ENCODE peak calls at places on chromosome 15, in five cellular contexts. C is upper lobe of left lung, X is K562, P is A549, Q is HepG2. Z is an unnamed sample.

GRCh38 chr15:57533062-57533735 is 58.5 kb upstream of the MYZAP start:
- ATAC-seq in C (no peak), X (no peak), P (no peak), Q (no peak), Z (no peak)

GRCh38 chr15:39618063-39618823 is 37.4 kb downstream of the THBS1 start:
- ATAC-seq in C (no peak), X (no peak), P (no peak), Q (no peak), Z (no peak)

GRCh38 chr15:93428807-93429351 is 339.9 kb upstream of the RGMA start:
- ATAC-seq in C (no peak), X (no peak), P (no peak), Q (no peak), Z (no peak)

GRCh38 chr15:94745371-94745770 is 514.0 kb downstream of the MCTP2 start:
- ATAC-seq in C (no peak), X (no peak), P (no peak), Q (no peak), Z (no peak)

GRCh38 chr15:41971893-41972340 is 440 bp downstream of the EHD4 start:
- ATAC-seq in C (no peak), X (peak; percentile 65), P (peak; percentile 63), Q (peak; percentile 51), Z (peak; percentile 23)

GRCh38 chr15:69685524-69686452 is 233.2 kb downstream of the RPLP1 start:
- ATAC-seq in C (peak; percentile 91), X (no peak), P (no peak), Q (no peak), Z (no peak)

GRCh38 chr15:45457215-45457614 is 65.3 kb downstream of the SLC30A4 start:
- ATAC-seq in C (no peak), X (no peak), P (peak; percentile 14), Q (peak; percentile 7), Z (no peak)

GRCh38 chr15:67862771-67863441 is 23.1 kb upstream of the RNU6-1 start:
- ATAC-seq in C (no peak), X (peak; percentile 24), P (peak; percentile 21), Q (peak; percentile 31), Z (no peak)

GRCh38 chr15:85606721-85607120 is 188.0 kb downstream of the KLHL25 start:
- ATAC-seq in C (no peak), X (no peak), P (no peak), Q (no peak), Z (no peak)

GRCh38 chr15:41263891-41264351 is 32.9 kb downstream of the CHP1 start:
- ATAC-seq in C (no peak), X (no peak), P (no peak), Q (no peak), Z (no peak)

GRCh38 chr15:49094923-49095322 is 48.7 kb upstream of the SECISBP2L start:
- ATAC-seq in C (no peak), X (no peak), P (no peak), Q (no peak), Z (no peak)

GRCh38 chr15:33278816-33279612 is 31.8 kb upstream of the RYR3 start:
- ATAC-seq in C (no peak), X (no peak), P (peak; percentile 98), Q (no peak), Z (no peak)

GRCh38 chr15:63972801-63973200 is 73.5 kb downstream of the DAPK2 start:
- ATAC-seq in C (no peak), X (no peak), P (no peak), Q (no peak), Z (no peak)
- TF ChIP-seq EP300 in C (no peak), X (no peak), P (no peak), Q (no peak), Z (no peak)

GRCh38 chr15:72135719-72136118 is 17.5 kb downstream of the SENP8 start:
- ATAC-seq in C (no peak), X (no peak), P (peak; percentile 53), Q (no peak), Z (no peak)
- TF ChIP-seq EP300 in C (no peak), X (no peak), P (no peak), Q (no peak), Z (no peak)

DNA sequence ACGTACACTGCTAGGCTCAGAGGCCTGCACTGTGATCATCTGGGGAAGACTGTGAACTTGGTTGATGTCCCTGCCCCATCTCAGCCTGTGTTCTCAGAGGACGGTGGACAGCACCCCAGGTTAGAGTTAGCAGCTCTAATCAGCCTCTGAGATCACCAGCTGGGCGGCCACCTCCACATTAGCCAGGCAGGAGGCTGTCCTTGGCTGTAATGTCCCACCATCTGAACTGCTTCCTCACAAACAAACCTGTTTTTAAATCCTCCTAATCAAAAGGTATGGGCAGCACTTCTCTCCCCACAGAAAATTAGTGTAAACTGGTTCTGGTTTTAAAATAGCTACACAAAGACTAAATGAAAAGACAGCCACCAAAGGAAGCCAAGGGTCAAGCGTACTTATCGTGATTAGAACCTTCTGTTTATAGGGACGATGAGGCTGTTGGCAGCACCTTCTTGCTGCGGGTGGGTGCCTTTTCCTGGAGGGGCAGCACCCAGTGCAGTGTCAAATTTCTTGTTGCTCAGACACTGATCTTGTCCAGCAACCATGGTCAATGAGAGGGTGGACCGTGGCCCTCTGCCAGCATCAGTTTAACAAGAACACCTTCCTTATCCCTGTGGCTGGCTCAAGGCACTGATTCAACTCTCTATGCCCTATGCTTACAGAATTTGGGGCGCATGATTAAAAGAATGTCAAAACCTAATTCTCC is 24.6 kb downstream of the ACSBG1 start:
- ATAC-seq in C (no peak), X (no peak), P (no peak), Q (no peak), Z (no peak)
- TF ChIP-seq EP300 in C (no peak), X (no peak), P (no peak), Q (no peak), Z (no peak)

DNA sequence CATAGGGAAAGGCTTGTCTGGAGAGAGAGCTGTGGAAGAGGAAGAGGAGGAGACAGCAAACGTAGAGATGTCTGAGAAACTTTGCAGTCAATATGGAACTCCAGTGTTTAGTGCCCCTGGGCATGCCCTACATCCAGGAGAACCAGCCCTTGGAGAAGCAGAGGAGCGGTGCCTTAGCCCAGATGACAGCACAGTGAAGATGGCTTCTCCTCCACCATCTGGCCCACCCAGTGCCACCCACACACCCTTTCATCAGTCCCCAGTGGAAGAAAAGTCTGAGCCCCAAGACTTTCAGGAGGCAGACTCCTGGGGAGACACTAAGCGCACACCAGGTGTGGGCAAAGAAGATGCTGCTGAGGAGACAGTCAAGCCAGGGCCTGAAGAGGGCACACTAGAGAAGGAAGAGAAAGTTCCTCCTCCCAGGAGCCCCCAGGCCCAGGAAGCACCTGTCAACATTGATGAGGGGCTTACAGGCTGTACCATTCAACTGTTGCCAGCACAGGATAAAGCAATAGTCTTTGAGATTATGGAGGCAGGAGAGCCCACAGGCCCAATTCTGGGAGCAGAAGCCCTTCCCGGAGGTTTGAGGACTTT is 6.9 kb downstream of the MAP1A start:
- ATAC-seq in C (no peak), X (no peak), P (no peak), Q (no peak), Z (no peak)
- TF ChIP-seq EP300 in C (no peak), X (no peak), P (no peak), Q (no peak), Z (no peak)

GRCh38 chr15:66594344-66594743 is 28.5 kb upstream of the LCTL start:
- ATAC-seq in C (no peak), X (no peak), P (peak; percentile 53), Q (peak; percentile 51), Z (no peak)

GRCh38 chr15:66594836-66595235 is 29.0 kb upstream of the LCTL start:
- ATAC-seq in C (no peak), X (no peak), P (no peak), Q (no peak), Z (no peak)

GRCh38 chr15:66595332-66595731 is 29.5 kb upstream of the LCTL start:
- ATAC-seq in C (no peak), X (no peak), P (no peak), Q (no peak), Z (no peak)

GRCh38 chr15:66598095-66598815 is 32.5 kb upstream of the LCTL start:
- ATAC-seq in C (no peak), X (no peak), P (no peak), Q (no peak), Z (no peak)

DNA sequence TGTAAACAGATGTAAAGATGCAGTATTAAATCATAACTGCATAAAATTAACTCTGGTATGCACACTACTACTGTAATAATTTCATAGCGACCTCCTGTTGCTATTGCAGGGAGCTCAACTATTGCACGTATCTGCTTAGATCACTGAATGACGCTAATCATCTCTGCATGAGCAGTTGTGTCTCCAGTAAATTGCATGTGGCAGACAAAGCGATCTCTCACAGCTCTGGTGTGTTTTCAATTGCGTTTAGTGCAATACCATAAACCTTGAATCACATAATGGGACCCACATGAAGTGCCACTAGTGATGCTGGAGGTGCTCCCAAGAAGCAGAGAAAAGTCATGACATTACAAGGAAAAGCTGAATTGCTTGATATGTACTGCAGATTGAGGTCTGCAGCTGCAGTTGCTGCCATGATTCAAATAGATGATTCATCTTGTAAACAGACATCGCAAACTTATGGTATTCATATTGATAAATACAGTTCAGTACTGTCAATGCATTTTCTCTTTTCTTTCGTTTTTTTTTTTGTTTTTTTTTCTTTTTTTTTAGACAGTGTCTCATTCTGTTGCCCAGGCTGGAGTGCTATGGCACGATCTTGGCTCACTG is 30.2 kb upstream of the LCTL start:
- ATAC-seq in C (no peak), X (no peak), P (peak; percentile 14), Q (no peak), Z (no peak)
- TF ChIP-seq EP300 in C (no peak), X (no peak), P (no peak), Q (no peak), Z (no peak)

DNA sequence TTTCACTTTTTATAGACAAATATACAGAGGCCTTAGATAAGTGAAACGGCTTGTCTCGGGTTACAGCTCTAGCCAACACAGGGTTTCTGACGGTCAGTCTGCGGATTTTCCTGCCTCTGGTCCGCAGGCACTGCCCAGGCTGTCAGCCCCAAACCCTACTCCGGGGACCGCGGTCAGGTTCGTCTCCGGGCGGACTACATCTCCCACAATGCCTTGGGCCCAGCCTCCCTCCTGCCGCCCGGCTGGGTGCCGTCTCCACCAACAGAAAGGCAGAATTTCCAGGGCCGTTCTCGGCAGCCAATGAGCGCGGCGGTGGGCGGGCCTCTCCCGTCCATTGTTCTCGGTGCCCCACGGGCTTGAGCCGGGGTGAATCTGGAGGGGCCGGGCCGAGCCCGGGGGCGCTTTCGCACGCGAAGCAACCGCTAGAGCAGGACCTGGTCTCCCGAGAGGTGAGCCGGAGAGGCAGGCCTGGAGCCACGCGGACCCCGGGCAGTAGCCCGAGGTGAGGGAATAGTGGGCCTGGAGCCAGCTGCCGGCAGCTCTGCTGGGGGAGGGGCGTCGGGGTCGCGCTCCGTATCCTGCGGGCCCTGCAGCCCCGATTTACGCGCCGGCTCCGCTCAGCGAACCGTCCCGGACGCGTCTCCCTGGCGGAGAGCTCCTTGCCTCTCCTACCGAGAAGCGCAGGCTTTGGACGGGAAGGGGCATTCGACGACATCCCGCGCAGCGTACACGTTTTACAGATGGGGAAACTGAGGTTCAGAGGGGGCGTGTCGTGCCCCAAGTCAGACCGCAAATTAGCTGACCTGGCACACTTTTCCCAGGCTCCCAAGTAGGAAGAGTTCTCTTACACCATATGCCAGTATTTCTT is at the start of gene ZSCAN2:
- ATAC-seq in C (peak; percentile 99), X (peak; percentile 99), P (peak; percentile 98), Q (peak; percentile 96), Z (peak; percentile 99)
- TF ChIP-seq EP300 in C (no peak), X (no peak), P (no peak), Q (no peak), Z (no peak)

Z was measured in gastroesophageal sphincter.